ENCODE peak calls at places on chromosomes 6 and 20, in four cellular contexts. A, M, X and Y are unnamed samples. For H3K9me3, the result is how much of the 10 kb centered on the place peaks cover.

GRCh38 chr6:79597155-79597554 is 34.0 kb upstream of the SH3BGRL2 start:
- DNase-seq in A (no peak), M (no peak), X (no peak), Y (no peak)

GRCh38 chr6:154169193-154169847 is 130.3 kb downstream of the OPRM1 start:
- DNase-seq in A (peak), M (no peak), X (no peak), Y (no peak)

GRCh38 chr6:108732101-108732870 is 115.9 kb upstream of the ARMC2 start:
- DNase-seq in A (no peak), M (no peak), X (peak), Y (peak)

GRCh38 chr6:133805876-133806275 is 83.0 kb upstream of the TCF21 start:
- DNase-seq in A (no peak), M (no peak), X (no peak), Y (no peak)

GRCh38 chr6:56842602-56843475 is 112.1 kb upstream of the BEND6 start:
- DNase-seq in A (peak), M (peak), X (peak), Y (peak)

GRCh38 chr20:58613061-58613854 is 37.8 kb upstream of the STX16 start:
- DNase-seq in A (peak), M (no peak), X (no peak), Y (no peak)

GRCh38 chr6:146028250-146028789 is 542 bp upstream of the GRM1 start:
- DNase-seq in A (peak), M (no peak), X (peak), Y (peak)

GRCh38 chr6:126016591-126016990 is 30.3 kb downstream of the TRMT11 start:
- DNase-seq in A (no peak), M (no peak), X (no peak), Y (no peak)

GRCh38 chr6:151313060-151313459 is 73.3 kb downstream of the AKAP12 start:
- DNase-seq in A (no peak), M (no peak), X (no peak), Y (no peak)

GRCh38 chr6:129920103-129920798 is 59.1 kb upstream of the TMEM244 start:
- DNase-seq in A (no peak), M (no peak), X (peak), Y (no peak)

GRCh38 chr20:18533978-18534644 is 26.4 kb downstream of the SEC23B start:
- DNase-seq in A (no peak), M (no peak), X (no peak), Y (no peak)

GRCh38 chr6:164795091-164795490 is 514.3 kb downstream of the C6orf118 start:
- DNase-seq in A (no peak), M (no peak), X (no peak), Y (no peak)

DNA sequence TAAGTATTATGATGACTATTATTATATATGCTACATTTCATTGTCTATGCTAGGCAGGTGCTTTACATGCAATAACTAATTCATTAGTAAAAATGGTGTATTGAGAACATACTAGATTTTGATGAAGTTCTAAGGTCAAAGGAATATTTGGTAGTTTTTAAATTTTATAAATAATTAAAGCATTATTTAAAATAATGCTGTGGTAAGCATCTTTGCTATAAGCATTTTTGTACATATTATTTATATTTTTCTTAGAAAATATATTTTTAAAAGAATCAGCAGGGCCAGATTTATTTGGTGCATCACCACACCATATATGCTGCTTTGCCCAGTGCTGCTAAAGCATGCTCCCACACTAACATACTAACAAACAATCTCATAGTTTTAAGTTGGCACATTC is 517.9 kb downstream of the C6orf118 start:
- DNase-seq in A (no peak), M (no peak), X (no peak), Y (no peak)
- H3K9me3 ChIP-seq in A (under half), M (under half), X (under half), Y (under half)

GRCh38 chr20:46501337-46501942 is 11.9 kb downstream of the ZNF334 start:
- DNase-seq in A (no peak), M (no peak), X (no peak), Y (no peak)
- H3K9me3 ChIP-seq in A (under half), M (under half), X (under half), Y (under half)

GRCh38 chr20:61254881-61255589 is 3.0 kb downstream of the CDH4 start:
- DNase-seq in A (no peak), M (no peak), X (peak), Y (no peak)

GRCh38 chr20:61259741-61260140 is 7.7 kb downstream of the CDH4 start:
- DNase-seq in A (no peak), M (no peak), X (no peak), Y (no peak)

GRCh38 chr20:61256365-61256764 is 4.3 kb downstream of the CDH4 start:
- DNase-seq in A (no peak), M (no peak), X (no peak), Y (no peak)

GRCh38 chr20:61257596-61257995 is 5.5 kb downstream of the CDH4 start:
- DNase-seq in A (no peak), M (no peak), X (no peak), Y (no peak)

DNA sequence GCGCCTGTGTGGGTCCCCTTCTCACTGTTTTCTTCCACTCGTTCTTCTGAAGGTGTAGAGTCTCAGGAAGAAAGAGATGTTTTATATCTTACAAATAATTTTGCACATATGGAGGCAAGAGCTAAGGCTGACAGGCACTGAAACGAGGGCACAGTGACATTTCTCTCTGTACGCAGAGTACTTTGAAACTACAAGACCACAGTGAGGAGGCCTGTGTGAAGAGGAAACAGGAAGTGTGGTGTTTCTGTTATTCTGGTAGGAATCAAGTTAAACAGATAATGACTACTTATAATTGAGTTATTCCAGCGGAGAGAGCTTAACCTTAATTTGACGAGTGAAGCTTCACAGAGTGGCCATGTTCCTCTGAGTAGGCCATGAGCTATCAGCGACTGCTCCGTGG is 4.8 kb downstream of the CDH4 start:
- DNase-seq in A (no peak), M (no peak), X (no peak), Y (no peak)
- H3K9me3 ChIP-seq in A (under half), M (under half), X (under half), Y (under half)

GRCh38 chr6:167476844-167477595 is 152.1 kb downstream of the TTLL2 start:
- DNase-seq in A (no peak), M (no peak), X (no peak), Y (no peak)
- H3K9me3 ChIP-seq in A (under half), M (under half), X (under half), Y (under half)

GRCh38 chr20:15318682-15319081 is 981.3 kb upstream of the FLRT3 start:
- DNase-seq in A (no peak), M (no peak), X (no peak), Y (no peak)

GRCh38 chr20:15320941-15321340 is 983.5 kb upstream of the FLRT3 start:
- DNase-seq in A (no peak), M (no peak), X (no peak), Y (no peak)

GRCh38 chr20:15316556-15316955 is 979.1 kb upstream of the FLRT3 start:
- DNase-seq in A (no peak), M (no peak), X (no peak), Y (no peak)

GRCh38 chr20:15317546-15318242 is 980.3 kb upstream of the FLRT3 start:
- DNase-seq in A (no peak), M (no peak), X (no peak), Y (no peak)

GRCh38 chr20:15319444-15319843 is 982.0 kb upstream of the FLRT3 start:
- DNase-seq in A (no peak), M (no peak), X (no peak), Y (no peak)
- H3K9me3 ChIP-seq in A (under half), M (under half), X (under half), Y (under half)

GRCh38 chr6:30855429-30856069 is 28.8 kb upstream of the DDR1 start:
- DNase-seq in A (no peak), M (no peak), X (no peak), Y (peak)
- H3K9me3 ChIP-seq in A (under half), M (under half), X (under half), Y (under half)

GRCh38 chr20:12788936-12789335 is 219.8 kb upstream of the SPTLC3 start:
- DNase-seq in A (no peak), M (no peak), X (no peak), Y (no peak)
- H3K9me3 ChIP-seq in A (under half), M (under half), X (under half), Y (under half)

GRCh38 chr6:68638225-68638900 is 3.3 kb downstream of the ADGRB3 start:
- DNase-seq in A (no peak), M (peak), X (peak), Y (peak)
- H3K9me3 ChIP-seq in A (under half), M (under half), X (under half), Y (under half)

DNA sequence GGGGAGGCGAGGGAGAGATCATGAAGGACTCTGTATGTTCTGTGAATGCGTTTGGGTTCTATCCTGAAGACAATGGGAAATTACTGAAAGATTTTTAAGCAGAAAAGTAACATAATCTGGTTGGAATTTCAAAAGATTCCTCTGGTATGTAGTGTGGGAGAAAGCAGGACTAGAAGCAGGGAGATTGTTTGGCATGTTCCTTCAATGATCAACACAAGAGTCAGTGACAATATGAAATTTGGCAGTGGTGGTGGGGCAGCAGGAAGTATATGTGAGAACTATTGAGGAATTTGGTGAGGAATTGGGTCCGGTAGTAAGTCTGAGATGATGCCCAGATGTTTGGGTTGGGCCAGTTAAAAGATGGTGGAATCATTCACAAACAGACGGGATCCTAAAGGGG is 348.7 kb downstream of the CD83 start:
- DNase-seq in A (no peak), M (no peak), X (peak), Y (no peak)
- H3K9me3 ChIP-seq in A (under half), M (under half), X (under half), Y (under half)